ENCODE peak calls at places on chromosome 20, in five cellular contexts. D is ovary, T is HCT116, S is epithelial cell of esophagus, U is GM12865. F is an unnamed sample.

GRCh38 chr20:44616604-44616964 is 34.2 kb downstream of the PKIG start:
- DNase-seq in D (no peak), T (no peak), S (no peak), U (no peak), F (no peak)

GRCh38 chr20:21090738-21091120 is 15.4 kb downstream of the LINC00237 start:
- DNase-seq in S (no peak), T (no peak), U (no peak), D (no peak), F (no peak)

GRCh38 chr20:14553774-14554524 is 216.5 kb upstream of the FLRT3 start:
- DNase-seq in D (no peak), T (no peak), S (no peak), U (no peak), F (no peak)

GRCh38 chr20:10463622-10464021 is 28.5 kb downstream of the SLX4IP start:
- DNase-seq in T (no peak), U (no peak), D (no peak), S (peak), F (no peak)

GRCh38 chr20:22207280-22207679 is 377.1 kb downstream of the FOXA2 start:
- DNase-seq in T (no peak), U (no peak), S (no peak), D (no peak), F (no peak)

GRCh38 chr20:38932457-38933120 is 6.4 kb downstream of the FAM83D start:
- DNase-seq in D (no peak), T (no peak), S (peak), U (no peak), F (no peak)

GRCh38 chr20:32820000-32820697 is 395 bp downstream of the MAPRE1 start:
- DNase-seq in S (peak), D (peak), U (peak), T (peak), F (no peak)

GRCh38 chr20:24983896-24984295 is 8.7 kb downstream of the APMAP start:
- DNase-seq in T (no peak), U (no peak), S (no peak), D (no peak), F (no peak)

GRCh38 chr20:33622705-33623390 is 39.3 kb upstream of the C20orf144 start:
- DNase-seq in T (no peak), D (no peak), S (peak), U (no peak), F (no peak)

GRCh38 chr20:58647814-58648501 is 3.1 kb upstream of the STX16 start:
- DNase-seq in S (no peak), D (no peak), U (no peak), T (no peak), F (no peak)

GRCh38 chr20:43243672-43244269 is 54.1 kb upstream of the PTPRT start:
- DNase-seq in U (peak), S (no peak), T (no peak), D (no peak), F (no peak)

GRCh38 chr20:7637184-7637583 is 303.1 kb downstream of the HAO1 start:
- DNase-seq in D (no peak), T (no peak), U (no peak), S (peak), F (no peak)

GRCh38 chr20:61980647-61981583 is 84.8 kb downstream of the TAF4 start:
- DNase-seq in S (no peak), U (peak), D (no peak), T (peak), F (no peak)

GRCh38 chr20:32945710-32946221 is 58.5 kb downstream of the SUN5 start:
- DNase-seq in T (peak), S (peak), D (no peak), U (peak), F (no peak)

GRCh38 chr20:57667385-57667784 is 42.4 kb downstream of the PMEPA1 start:
- DNase-seq in T (no peak), S (no peak), D (no peak), U (no peak), F (no peak)

GRCh38 chr20:46741924-46742692 is 32.7 kb downstream of the SLC2A10 start:
- DNase-seq in S (no peak), D (no peak), U (no peak), T (no peak), F (no peak)

GRCh38 chr20:41345729-41346067 is 5.1 kb downstream of the LPIN3 start:
- DNase-seq in T (no peak), D (no peak), U (no peak), S (no peak), F (no peak)

GRCh38 chr20:57581202-57582028 is 20.5 kb downstream of the PCK1 start:
- DNase-seq in D (no peak), U (no peak), T (no peak), S (no peak), F (no peak)

GRCh38 chr20:33017542-33017941 is 10.0 kb downstream of the BPIFB2 start:
- DNase-seq in D (no peak), U (no peak), T (no peak), S (no peak), F (no peak)

GRCh38 chr20:44734938-44735337 is 10.7 kb upstream of the KCNK15 start:
- DNase-seq in U (no peak), D (no peak), T (no peak), S (peak), F (no peak)

GRCh38 chr20:49460916-49461315 is 21.6 kb downstream of the KCNB1 start:
- DNase-seq in D (no peak), U (no peak), S (peak), T (no peak), F (no peak)

GRCh38 chr20:15759546-15760216 is 813.6 kb downstream of the KIF16B start:
- DNase-seq in T (no peak), S (peak), D (no peak), U (no peak), F (no peak)

GRCh38 chr20:17967595-17968365 is 814 bp downstream of the SNX5 start:
- DNase-seq in D (no peak), U (no peak), S (peak), T (no peak), F (no peak)

GRCh38 chr20:14706555-14706954 is 369.1 kb upstream of the FLRT3 start:
- DNase-seq in U (no peak), D (no peak), S (no peak), T (no peak), F (no peak)

GRCh38 chr20:6857929-6858328 is 90.4 kb downstream of the BMP2 start:
- DNase-seq in T (no peak), S (peak), D (no peak), U (no peak), F (no peak)

GRCh38 chr20:59945731-59946130 is 5.5 kb downstream of the FAM217B start:
- DNase-seq in S (no peak), D (no peak), T (no peak), U (no peak), F (no peak)

GRCh38 chr20:1626528-1627192 is 6.9 kb upstream of the SIRPB1 start:
- DNase-seq in D (no peak), S (no peak), T (no peak), U (peak), F (no peak)

GRCh38 chr20:33668087-33668790 is 1.5 kb downstream of the ACTL10 start:
- DNase-seq in U (no peak), S (no peak), D (no peak), T (no peak), F (no peak)

GRCh38 chr20:24913076-24913628 is 35.9 kb upstream of the CST7 start:
- DNase-seq in S (no peak), T (no peak), D (no peak), U (no peak), F (no peak)

GRCh38 chr20:31841928-31842327 is 3.5 kb downstream of the FOXS1 start:
- DNase-seq in S (peak), T (no peak), U (no peak), D (peak), F (no peak)

GRCh38 chr20:46364670-46365482 is 41.5 kb downstream of the ELMO2 start:
- DNase-seq in U (no peak), T (no peak), S (no peak), D (no peak), F (no peak)

GRCh38 chr20:48236001-48236400 is 450.7 kb upstream of the SULF2 start:
- DNase-seq in U (no peak), D (no peak), T (no peak), S (no peak), F (no peak)

GRCh38 chr20:728022-728944 is 40.0 kb downstream of the SLC52A3 start:
- DNase-seq in D (peak), S (peak), T (no peak), U (peak), F (peak)

GRCh38 chr20:7856756-7857155 is 83.5 kb downstream of the HAO1 start:
- DNase-seq in T (no peak), D (no peak), U (no peak), S (peak), F (no peak)

GRCh38 chr20:46785958-46786357 is 76.5 kb downstream of the SLC2A10 start:
- DNase-seq in S (no peak), D (no peak), T (no peak), U (no peak), F (no peak)

GRCh38 chr20:9403481-9403880 is 110.9 kb upstream of the LAMP5 start:
- DNase-seq in T (no peak), U (peak), D (no peak), S (no peak), F (no peak)

GRCh38 chr20:10492065-10492464 is 57.0 kb downstream of the SLX4IP start:
- DNase-seq in S (peak), D (no peak), U (no peak), T (no peak), F (no peak)

GRCh38 chr20:50733644-50734349 is 2.4 kb downstream of the PARD6B start:
- DNase-seq in U (no peak), D (no peak), S (no peak), T (no peak), F (no peak)

GRCh38 chr20:50729925-50730764 is 1.2 kb upstream of the PARD6B start:
- DNase-seq in D (no peak), T (no peak), S (no peak), U (no peak), F (no peak)

GRCh38 chr20:50731055-50731929 is at the start of gene PARD6B:
- DNase-seq in T (peak), S (peak), D (peak), U (peak), F (peak)

GRCh38 chr20:50730765-50731054 is 670 bp upstream of the PARD6B start:
- DNase-seq in D (no peak), S (no peak), T (no peak), U (no peak), F (no peak)

GRCh38 chr20:50731930-50732690 is 730 bp downstream of the PARD6B start:
- DNase-seq in T (no peak), U (no peak), D (peak), S (peak), F (no peak)
- H3K4me3 ChIP-seq in T (peak), U (peak), D (peak), S (peak), F (peak)

GRCh38 chr20:63238491-63239126 is 2.9 kb downstream of the BIRC7 start:
- DNase-seq in S (no peak), U (no peak), D (no peak), T (no peak), F (no peak)
- H3K4me3 ChIP-seq in S (no peak), U (no peak), D (no peak), T (no peak), F (no peak)

DNA sequence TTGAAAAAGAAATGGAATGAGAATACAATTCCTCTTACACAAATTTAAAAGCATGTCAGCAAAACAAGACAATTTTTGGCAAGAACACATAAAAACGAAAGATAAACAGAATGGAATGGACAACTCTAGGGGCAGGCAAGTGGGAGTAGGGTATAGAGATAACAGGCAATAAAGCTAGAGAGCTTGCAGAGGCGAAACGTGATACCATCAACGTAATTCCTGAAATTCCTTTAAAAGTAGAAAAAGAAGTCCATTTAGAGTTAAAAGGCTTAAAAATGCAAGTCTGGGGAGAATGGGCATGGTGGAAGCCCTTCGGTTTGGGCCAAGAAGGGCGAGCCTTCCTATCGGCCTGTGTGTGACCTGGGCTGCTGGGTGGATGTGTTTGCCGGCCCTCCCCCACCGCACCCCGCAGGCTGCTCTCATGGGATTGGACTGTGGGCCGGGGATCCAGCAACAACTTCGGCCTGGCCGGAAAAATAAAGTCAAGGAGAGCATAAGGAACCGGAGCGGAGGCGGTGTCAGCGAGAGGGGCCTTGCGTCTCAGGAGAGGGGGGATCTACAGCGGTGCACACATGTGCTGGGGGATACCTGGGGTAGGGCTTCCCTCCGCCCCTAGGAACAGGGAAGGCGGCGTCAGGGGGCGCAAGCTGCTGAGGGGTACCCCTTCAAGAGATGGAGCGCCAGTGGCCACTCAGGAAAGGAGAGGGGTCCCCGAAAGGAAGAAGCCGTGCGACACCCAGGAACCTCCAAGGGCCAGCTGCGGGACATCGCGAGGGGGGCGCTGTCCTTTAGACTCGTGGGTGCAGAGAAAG is 4.1 kb downstream of the TMEM239 start:
- DNase-seq in U (no peak), S (no peak), T (no peak), D (peak), F (no peak)
- H3K4me3 ChIP-seq in U (no peak), S (no peak), T (no peak), D (peak), F (no peak)

GRCh38 chr20:51800769-51801219 is 1.5 kb downstream of the SALL4 start:
- DNase-seq in T (no peak), S (peak), U (no peak), D (no peak), F (no peak)

GRCh38 chr20:51801220-51801991 is 915 bp downstream of the SALL4 start:
- DNase-seq in T (no peak), U (no peak), S (no peak), D (no peak), F (no peak)

GRCh38 chr20:51804754-51805153 is 2.4 kb upstream of the SALL4 start:
- DNase-seq in S (no peak), D (no peak), T (no peak), U (no peak), F (no peak)

GRCh38 chr20:51802170-51802745 is at the start of gene SALL4:
- DNase-seq in S (no peak), U (no peak), D (no peak), T (no peak), F (peak)

DNA sequence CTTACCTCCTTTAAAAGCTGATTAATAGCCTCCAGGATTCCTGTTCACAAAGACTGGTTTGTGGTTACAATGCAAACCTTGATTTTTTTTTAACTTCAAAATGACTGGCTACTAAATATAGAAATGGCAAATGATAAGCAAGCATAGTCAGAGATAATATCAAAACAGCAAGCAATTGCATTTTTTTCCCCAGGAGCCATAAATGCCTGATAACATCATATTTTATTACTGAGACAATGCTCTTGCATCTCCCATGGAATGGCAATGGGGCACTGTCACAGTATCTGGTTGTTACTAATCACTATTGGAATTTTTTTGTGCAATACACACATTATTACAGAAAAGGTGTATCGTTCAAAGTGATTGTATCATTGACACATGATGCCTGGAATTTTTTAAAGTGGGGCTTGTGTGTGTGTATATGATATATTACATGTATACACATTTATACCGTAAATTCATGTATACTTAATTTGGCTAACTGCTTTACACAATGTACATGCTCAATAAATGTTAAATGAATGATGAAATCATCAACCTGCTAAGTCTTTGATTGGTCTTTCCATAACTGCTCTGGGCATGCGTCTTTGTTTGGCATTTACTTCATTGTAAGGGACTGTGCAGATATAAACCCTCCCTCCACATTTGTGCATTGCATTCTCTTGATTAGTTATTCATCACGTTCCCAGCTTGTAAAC is 985 bp upstream of the SALL4 start:
- DNase-seq in U (no peak), D (no peak), S (peak), T (no peak), F (no peak)
- H3K4me3 ChIP-seq in U (no peak), D (no peak), S (no peak), T (no peak), F (no peak)

GRCh38 chr20:35600176-35600995 is 15.2 kb upstream of the SPAG4 start:
- DNase-seq in U (no peak), S (no peak), T (no peak), D (no peak), F (no peak)
- H3K4me3 ChIP-seq in U (no peak), S (peak), T (no peak), D (peak), F (peak)

GRCh38 chr20:53935353-53936084 is 134.9 kb downstream of the BCAS1 start:
- DNase-seq in U (peak), T (no peak), D (no peak), S (no peak), F (no peak)
- H3K4me3 ChIP-seq in U (peak), T (no peak), D (no peak), S (no peak), F (no peak)

GRCh38 chr20:4593149-4593525 is 128.6 kb upstream of the PRND start:
- DNase-seq in D (no peak), T (no peak), S (no peak), U (no peak), F (no peak)
- H3K4me3 ChIP-seq in D (no peak), T (no peak), S (no peak), U (no peak), F (no peak)

F was measured in iPS DF 6.9.